ENCODE peak calls at places on chromosome 4, in four cellular contexts. P, M, V and O are unnamed samples.
A peak's percentile ranks its signal among the peaks of the same experiment; 100 is the strongest.

GRCh38 chr4:7043521-7044414 is 596 bp downstream of the TADA2B start:
- DNase-seq in P (no peak), M (peak; percentile 38), V (peak; percentile 55), O (peak; percentile 70)

GRCh38 chr4:56648245-56649151 is 32.6 kb downstream of the HOPX start:
- DNase-seq in P (no peak), M (no peak), V (no peak), O (peak; percentile 6)

GRCh38 chr4:76723916-76724315 is 174.0 kb downstream of the SOWAHB start:
- DNase-seq in P (no peak), M (peak; percentile 91), V (no peak), O (no peak)

GRCh38 chr4:21845663-21846062 is 102.9 kb downstream of the KCNIP4 start:
- DNase-seq in P (no peak), M (peak; percentile 18), V (no peak), O (no peak)

GRCh38 chr4:115325836-115326235 is 212.4 kb upstream of the NDST4 start:
- DNase-seq in P (no peak), M (no peak), V (no peak), O (no peak)

GRCh38 chr4:20272411-20272872 is 20.7 kb downstream of the SLIT2 start:
- DNase-seq in P (no peak), M (peak; percentile 71), V (no peak), O (no peak)

GRCh38 chr4:32142075-32142474 is 1421.9 kb downstream of the PCDH7 start:
- DNase-seq in P (no peak), M (no peak), V (no peak), O (peak; percentile 79)

GRCh38 chr4:177064116-177064515 is 245.6 kb upstream of the NEIL3 start:
- DNase-seq in P (no peak), M (no peak), V (no peak), O (no peak)

GRCh38 chr4:86895692-86896488 is 3.7 kb upstream of the C4orf36 start:
- DNase-seq in P (no peak), M (peak; percentile 77), V (peak; percentile 52), O (peak; percentile 72)

GRCh38 chr4:5747746-5748365 is 36.9 kb downstream of the EVC start:
- DNase-seq in P (no peak), M (peak; percentile 99), V (no peak), O (peak; percentile 93)

GRCh38 chr4:101221294-101221693 is 126.0 kb downstream of the PPP3CA start:
- DNase-seq in P (no peak), M (peak; percentile 12), V (no peak), O (no peak)

GRCh38 chr4:101222156-101222845 is 125.0 kb downstream of the PPP3CA start:
- DNase-seq in P (no peak), M (peak; percentile 14), V (no peak), O (peak; percentile 91)

GRCh38 chr4:101218346-101218745 is 129.0 kb downstream of the PPP3CA start:
- DNase-seq in P (no peak), M (no peak), V (no peak), O (peak; percentile 89)

GRCh38 chr4:101217353-101218031 is 129.8 kb downstream of the PPP3CA start:
- DNase-seq in P (no peak), M (peak; percentile 22), V (no peak), O (peak; percentile 45)

DNA sequence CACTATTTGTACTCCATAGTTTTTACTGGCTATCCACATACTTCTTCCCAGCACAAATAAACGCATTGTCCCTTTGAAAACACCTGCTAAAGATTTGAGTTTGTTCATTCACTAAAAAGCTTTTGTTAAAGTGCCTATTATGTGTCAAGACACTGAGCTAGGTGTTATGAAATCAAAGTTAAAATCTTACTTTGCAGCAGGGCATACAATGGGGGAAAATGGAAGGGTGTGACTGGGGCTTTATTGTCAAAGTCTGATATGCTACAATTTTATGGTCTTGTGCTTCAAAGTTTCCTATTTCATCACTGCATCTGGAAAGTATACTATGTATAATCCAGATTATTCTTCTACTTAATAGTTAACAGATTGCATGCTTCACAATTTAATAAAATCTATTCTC is 128.4 kb downstream of the PPP3CA start:
- DNase-seq in P (no peak), M (no peak), V (no peak), O (no peak)
- H3K9me1 ChIP-seq in P (no peaks in the 10 kb centered on the region), M (peaks cover 4% of the 10 kb centered on the region), V (no peaks in the 10 kb centered on the region), O (no peaks in the 10 kb centered on the region)

GRCh38 chr4:26319467-26320158 is 1.2 kb upstream of the RBPJ start:
- DNase-seq in P (peak; percentile 93), M (peak; percentile 100), V (peak; percentile 79), O (peak; percentile 100)

GRCh38 chr4:26320453-26321325 is at the start of gene RBPJ:
- DNase-seq in P (no peak), M (peak; percentile 99), V (peak; percentile 85), O (peak; percentile 97)

GRCh38 chr4:26322349-26322748 is 1.5 kb downstream of the RBPJ start:
- DNase-seq in P (no peak), M (no peak), V (no peak), O (no peak)

GRCh38 chr4:26320159-26320452 is 708 bp upstream of the RBPJ start:
- DNase-seq in P (no peak), M (peak; percentile 28), V (no peak), O (no peak)

DNA sequence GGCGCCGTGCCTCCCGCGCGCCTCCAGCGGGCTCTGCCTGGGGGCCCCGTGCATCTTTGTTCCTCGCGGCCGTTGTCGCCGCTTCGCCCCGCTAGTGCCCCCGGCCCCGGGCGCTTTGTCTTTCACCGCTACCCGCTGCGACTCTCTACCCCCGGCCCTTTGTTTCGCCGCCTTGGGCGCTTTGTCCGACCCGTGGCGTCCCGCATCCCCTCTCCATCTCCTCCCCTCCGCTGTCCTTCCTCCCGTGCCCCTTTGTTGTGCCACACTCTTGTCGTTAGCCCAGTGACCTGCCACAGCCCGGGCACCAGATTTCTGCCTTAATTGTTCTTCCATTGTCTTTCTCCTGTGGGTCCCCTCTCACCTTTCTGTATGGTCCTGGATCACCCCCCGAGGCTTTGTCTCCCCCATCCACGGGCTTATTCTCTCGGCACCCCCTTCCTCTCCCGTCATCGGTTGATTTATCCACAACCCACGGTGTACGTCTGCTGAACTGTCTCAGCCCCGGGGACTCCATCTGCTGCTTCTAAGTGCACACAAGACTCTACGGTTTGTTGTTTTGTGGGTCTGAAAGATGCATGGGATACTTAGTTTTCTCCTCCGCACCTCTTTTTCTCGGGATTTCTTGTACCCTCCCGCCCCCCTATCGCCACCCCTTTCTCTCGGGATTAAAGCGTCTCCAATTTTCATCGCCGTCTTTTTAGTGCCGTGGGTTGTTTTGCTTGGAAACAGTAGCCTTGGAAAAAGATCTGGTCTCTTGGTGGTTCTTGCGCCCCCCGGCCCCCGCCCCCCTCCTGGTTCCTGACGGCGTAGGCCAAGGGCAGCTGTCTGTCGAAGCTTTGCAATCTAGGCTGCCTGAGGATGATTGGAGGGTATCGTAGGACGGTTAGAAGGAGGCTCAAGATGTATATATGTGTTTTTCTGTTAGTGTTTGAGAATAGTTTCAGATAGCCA is 787 bp downstream of the RBPJ start:
- DNase-seq in P (no peak), M (peak; percentile 41), V (no peak), O (peak; percentile 41)
- H3K9me1 ChIP-seq in P (no peaks in the 10 kb centered on the region), M (peaks cover 3% of the 10 kb centered on the region), V (no peaks in the 10 kb centered on the region), O (no peaks in the 10 kb centered on the region)

DNA sequence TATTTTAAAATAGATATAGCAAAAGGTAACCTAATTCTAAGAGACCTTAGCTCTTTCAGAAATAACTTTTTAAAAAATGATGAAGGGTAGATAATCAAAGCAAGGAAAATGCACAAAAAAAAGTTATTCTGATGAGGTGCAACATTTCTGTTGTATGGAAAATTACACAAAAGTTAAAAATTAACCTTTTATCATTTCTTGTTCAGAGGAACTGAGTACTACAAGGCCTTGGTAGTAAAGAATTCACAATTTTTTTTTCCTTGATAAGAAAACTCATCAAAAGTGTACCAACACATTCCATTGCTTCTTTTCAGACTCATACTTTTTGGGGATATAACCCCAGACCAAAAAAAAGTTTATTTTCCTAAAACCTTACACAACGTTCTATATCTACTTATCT is 213.0 kb downstream of the IL15 start:
- DNase-seq in P (no peak), M (no peak), V (no peak), O (no peak)
- H3K9me1 ChIP-seq in P (no peaks in the 10 kb centered on the region), M (no peaks in the 10 kb centered on the region), V (no peaks in the 10 kb centered on the region), O (no peaks in the 10 kb centered on the region)

DNA sequence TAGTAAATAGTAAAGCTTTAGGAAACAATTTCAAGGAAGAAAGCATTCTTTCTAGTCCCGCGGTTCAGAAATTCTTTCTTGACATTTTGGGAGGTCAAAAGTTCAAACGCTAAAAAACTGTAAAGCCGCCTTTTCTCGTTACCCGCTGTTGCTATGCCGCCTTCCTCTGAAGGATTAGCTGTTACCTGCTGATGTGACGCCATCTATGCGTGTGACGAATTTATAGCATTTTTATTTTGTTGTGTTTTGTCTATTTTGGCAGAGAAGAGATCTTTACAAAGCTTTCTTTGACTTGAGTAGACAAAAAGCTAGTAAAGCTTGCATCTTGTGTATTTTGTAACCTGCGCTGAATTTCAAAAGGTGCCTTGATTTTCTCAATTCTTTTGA is 106.2 kb upstream of the STOX2 start:
- DNase-seq in P (no peak), M (no peak), V (no peak), O (no peak)
- H3K9me1 ChIP-seq in P (no peaks in the 10 kb centered on the region), M (no peaks in the 10 kb centered on the region), V (no peaks in the 10 kb centered on the region), O (no peaks in the 10 kb centered on the region)